ENCODE peak calls at places on chromosome 17, in five cellular contexts. K is CD8-positive, alpha-beta memory T cell; C is fibroblast of lung; Y is heart left ventricle; M is lung. T is an unnamed sample.
A peak's percentile ranks its signal among the peaks of the same experiment; 100 is the strongest.

GRCh38 chr17:78788451-78788850 is 6.4 kb upstream of the CYTH1 start:
- DNase-seq in M (no peak), K (no peak), C (no peak), Y (no peak), T (no peak)

GRCh38 chr17:67491009-67491677 is 114.1 kb downstream of the PITPNC1 start:
- DNase-seq in Y (peak; percentile 93), M (peak; percentile 63), K (no peak), C (peak; percentile 98), T (no peak)

GRCh38 chr17:75853410-75853809 is 1.7 kb downstream of the WBP2 start:
- DNase-seq in M (no peak), C (peak; percentile 63), K (no peak), Y (no peak), T (no peak)

GRCh38 chr17:42017866-42018200 is 594 bp upstream of the DNAJC7 start:
- DNase-seq in K (no peak), Y (no peak), M (no peak), C (no peak), T (no peak)

GRCh38 chr17:34121311-34121710 is 133.8 kb upstream of the CCL2 start:
- DNase-seq in M (no peak), C (no peak), K (no peak), Y (no peak), T (no peak)

GRCh38 chr17:40511136-40511535 is 9.7 kb upstream of the TNS4 start:
- DNase-seq in K (no peak), Y (no peak), C (no peak), M (no peak), T (no peak)

GRCh38 chr17:34556384-34556783 is 23.0 kb upstream of the TMEM132E start:
- DNase-seq in C (no peak), K (no peak), M (no peak), Y (no peak), T (no peak)

GRCh38 chr17:44901323-44901965 is 2.2 kb upstream of the EFTUD2 start:
- DNase-seq in Y (no peak), K (no peak), C (peak; percentile 76), M (no peak), T (no peak)

GRCh38 chr17:48577946-48578615 is at the start of gene HOXB4:
- DNase-seq in M (peak; percentile 60), C (peak; percentile 86), K (peak; percentile 65), Y (peak; percentile 85), T (peak; percentile 73)

GRCh38 chr17:34797724-34798123 is 163.5 kb downstream of the CCT6B start:
- DNase-seq in M (no peak), K (no peak), Y (no peak), C (peak; percentile 6), T (no peak)

GRCh38 chr17:40963838-40964237 is 2.9 kb downstream of the KRT39 start:
- DNase-seq in C (no peak), K (no peak), M (no peak), Y (no peak), T (no peak)

GRCh38 chr17:51365090-51365489 is 104.7 kb downstream of the UTP18 start:
- DNase-seq in M (no peak), K (no peak), Y (no peak), C (no peak), T (no peak)

GRCh38 chr17:8365143-8365542 is 11.4 kb downstream of the KRABD2 start:
- DNase-seq in C (peak; percentile 76), K (no peak), M (no peak), Y (no peak), T (no peak)

GRCh38 chr17:60971515-60972369 is 294.1 kb downstream of the BCAS3 start:
- DNase-seq in Y (no peak), C (peak; percentile 51), M (no peak), K (peak; percentile 9), T (peak; percentile 9)

DNA sequence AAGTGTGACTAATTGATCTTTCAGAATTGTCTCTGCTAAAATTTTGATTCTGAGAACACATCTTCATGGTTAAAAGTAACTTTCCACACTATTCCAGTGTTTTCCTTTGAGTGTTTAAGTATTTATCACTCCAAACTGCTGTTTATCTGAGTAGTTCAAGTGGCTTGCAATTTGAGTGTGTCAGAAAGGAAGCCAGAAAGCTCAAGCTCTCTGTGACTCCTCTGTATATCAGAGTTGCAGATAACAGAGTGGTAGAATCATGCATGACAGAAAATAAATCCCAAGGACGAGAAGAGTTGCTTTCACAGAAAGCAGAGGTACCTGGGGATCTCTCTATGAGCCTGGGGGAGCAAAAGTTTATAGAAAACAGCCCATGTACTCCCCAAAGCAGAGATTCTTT is 130.0 kb downstream of the CYB561 start:
- DNase-seq in M (no peak), Y (no peak), K (no peak), C (no peak), T (no peak)
- H3K9me3 ChIP-seq in M (no peaks in the 10 kb centered on the region), Y (no peaks in the 10 kb centered on the region), K (no peaks in the 10 kb centered on the region), C (no peaks in the 10 kb centered on the region), T (no peaks in the 10 kb centered on the region)

DNA sequence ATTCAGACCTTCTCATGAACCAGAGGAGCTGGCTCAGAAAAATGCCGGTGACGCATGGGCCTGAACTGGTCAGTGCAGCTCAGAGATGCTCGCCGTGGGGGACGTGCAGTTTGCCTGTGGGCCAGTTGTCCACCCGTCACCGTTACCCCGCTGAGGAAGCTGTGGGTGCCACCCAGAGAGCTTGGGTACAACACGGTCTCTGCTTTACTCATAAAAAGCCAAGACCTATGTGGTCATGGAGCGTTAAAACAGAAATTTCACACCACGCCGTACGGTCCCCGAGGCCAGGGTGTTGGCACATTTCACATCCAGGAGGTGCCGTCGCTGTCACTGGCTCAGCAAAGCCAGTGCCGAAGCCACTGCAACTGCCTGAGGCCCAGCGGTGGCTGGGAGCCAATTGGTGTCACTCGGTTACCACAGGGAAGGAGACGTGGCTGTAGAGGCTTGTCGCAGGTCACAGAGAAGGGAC is 120.9 kb downstream of the METRNL start:
- DNase-seq in K (peak; percentile 63), M (peak; percentile 48), Y (peak; percentile 89), C (peak; percentile 39), T (peak; percentile 25)
- H3K9me3 ChIP-seq in K (no peaks in the 10 kb centered on the region), M (no peaks in the 10 kb centered on the region), Y (no peaks in the 10 kb centered on the region), C (no peaks in the 10 kb centered on the region), T (no peaks in the 10 kb centered on the region)

DNA sequence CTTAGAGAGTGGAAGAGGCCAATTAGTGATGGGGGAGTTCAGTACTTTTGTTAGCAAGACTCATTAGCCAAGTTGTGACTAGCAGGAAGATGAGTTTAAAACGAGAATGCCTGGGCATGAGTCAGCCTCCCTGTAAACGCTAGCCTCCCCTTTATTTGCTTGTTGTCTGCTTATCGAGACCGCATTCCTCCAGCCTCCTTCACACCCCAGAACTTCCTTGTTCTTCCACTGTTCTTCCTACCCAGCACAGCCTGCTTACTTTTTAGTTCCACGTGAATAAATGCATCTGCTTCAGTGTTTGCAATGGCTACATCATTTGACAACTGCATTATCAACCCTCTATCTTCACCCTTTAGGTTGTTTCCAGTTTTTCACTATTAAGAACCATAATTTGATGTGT is 20.2 kb upstream of the OR3A1 start:
- DNase-seq in C (no peak), M (no peak), K (no peak), Y (no peak), T (no peak)
- H3K9me3 ChIP-seq in C (no peaks in the 10 kb centered on the region), M (no peaks in the 10 kb centered on the region), K (no peaks in the 10 kb centered on the region), Y (no peaks in the 10 kb centered on the region), T (no peaks in the 10 kb centered on the region)

GRCh38 chr17:53626286-53626685 is 196.4 kb upstream of the KIF2B start:
- DNase-seq in M (no peak), C (peak; percentile 90), K (no peak), Y (no peak), T (no peak)

GRCh38 chr17:53627511-53627910 is 195.2 kb upstream of the KIF2B start:
- DNase-seq in M (no peak), C (peak; percentile 80), K (no peak), Y (no peak), T (no peak)

GRCh38 chr17:53629188-53629587 is 193.5 kb upstream of the KIF2B start:
- DNase-seq in K (no peak), C (peak; percentile 81), Y (no peak), M (no peak), T (no peak)

GRCh38 chr17:53630115-53630514 is 192.6 kb upstream of the KIF2B start:
- DNase-seq in C (no peak), Y (no peak), M (no peak), K (no peak), T (no peak)

DNA sequence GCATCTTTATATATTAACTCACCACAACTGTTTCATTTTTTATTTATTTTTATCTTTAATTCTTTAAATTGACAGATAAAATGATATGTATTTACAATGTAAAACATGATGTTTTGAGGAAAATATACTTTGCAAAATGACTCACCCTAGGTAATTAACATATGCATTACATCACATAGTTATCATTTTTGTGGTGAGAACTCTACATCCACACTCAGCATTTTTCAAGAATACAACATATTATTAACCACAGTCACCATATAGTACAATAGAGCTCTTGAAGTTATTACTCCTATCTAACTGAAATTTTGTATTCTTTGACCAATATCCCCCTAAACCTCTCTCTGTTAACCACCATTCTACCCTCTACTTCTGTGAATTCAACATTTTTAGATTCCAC is 194.7 kb upstream of the KIF2B start:
- DNase-seq in M (no peak), Y (no peak), K (no peak), C (peak; percentile 82), T (no peak)
- H3K9me3 ChIP-seq in M (no peaks in the 10 kb centered on the region), Y (no peaks in the 10 kb centered on the region), K (no peaks in the 10 kb centered on the region), C (no peaks in the 10 kb centered on the region), T (no peaks in the 10 kb centered on the region)

GRCh38 chr17:70270554-70270953 is 101.2 kb downstream of the KCNJ2 start:
- DNase-seq in M (no peak), K (no peak), C (no peak), Y (no peak), T (no peak)
- H3K9me3 ChIP-seq in M (no peaks in the 10 kb centered on the region), K (no peaks in the 10 kb centered on the region), C (no peaks in the 10 kb centered on the region), Y (no peaks in the 10 kb centered on the region), T (no peaks in the 10 kb centered on the region)

GRCh38 chr17:13665872-13666635 is 64.3 kb upstream of the HS3ST3A1 start:
- DNase-seq in Y (no peak), C (no peak), K (no peak), M (no peak), T (no peak)

GRCh38 chr17:13671341-13671740 is 69.6 kb upstream of the HS3ST3A1 start:
- DNase-seq in Y (no peak), K (no peak), C (peak; percentile 58), M (no peak), T (no peak)

GRCh38 chr17:13671771-13672170 is 70.0 kb upstream of the HS3ST3A1 start:
- DNase-seq in M (no peak), C (peak; percentile 80), Y (no peak), K (no peak), T (no peak)
- H3K9me3 ChIP-seq in M (peaks cover 4% of the 10 kb centered on the region), C (no peaks in the 10 kb centered on the region), Y (peaks cover 29% of the 10 kb centered on the region), K (no peaks in the 10 kb centered on the region), T (no peaks in the 10 kb centered on the region)

GRCh38 chr17:69860142-69860680 is 214.8 kb upstream of the KCNJ16 start:
- DNase-seq in M (no peak), C (no peak), Y (no peak), K (no peak), T (no peak)
- H3K9me3 ChIP-seq in M (peaks cover 4% of the 10 kb centered on the region), C (no peaks in the 10 kb centered on the region), Y (peaks cover 23% of the 10 kb centered on the region), K (no peaks in the 10 kb centered on the region), T (no peaks in the 10 kb centered on the region)

DNA sequence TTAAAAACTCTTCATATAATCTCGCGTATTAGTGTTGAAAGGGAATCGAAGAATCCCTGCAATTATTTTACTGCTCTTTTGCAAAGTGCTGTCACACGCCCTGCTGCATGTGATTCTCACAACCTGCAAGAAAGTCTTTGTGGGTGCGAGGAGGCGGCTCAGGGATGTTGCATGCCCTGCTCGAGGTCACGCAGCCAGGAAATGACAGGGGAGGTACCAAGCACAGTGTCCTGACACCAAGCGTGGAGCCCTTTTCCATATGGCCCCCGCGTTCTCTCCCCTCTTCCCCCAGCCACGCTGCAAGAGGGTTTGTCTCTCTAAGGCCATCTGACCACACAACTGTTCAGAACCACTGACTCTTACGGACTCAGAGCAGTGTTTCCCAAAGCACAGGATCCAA is 37.6 kb downstream of the OR3A1 start:
- DNase-seq in K (no peak), C (no peak), Y (no peak), M (no peak), T (no peak)
- H3K9me3 ChIP-seq in K (no peaks in the 10 kb centered on the region), C (no peaks in the 10 kb centered on the region), Y (no peaks in the 10 kb centered on the region), M (no peaks in the 10 kb centered on the region), T (no peaks in the 10 kb centered on the region)

T was measured in effector memory CD4-positive, alpha-beta T cell.